ENCODE peak calls at places on chromosomes 4 and X, in seven cellular contexts. H is HCT116, R is K562, M is Panc1, J is HepG2, Z is SK-N-SH, L is GM12878. E is an unnamed sample.

GRCh38 chr4:67122029-67122428 is 423.3 kb downstream of the CENPC start:
- DNase-seq in H (no peak), R (no peak), M (no peak), J (peak; percentile 13), Z (no peak), L (no peak), E (no peak)

GRCh38 chr4:142959156-142959555 is 113.1 kb upstream of the INPP4B start:
- DNase-seq in H (no peak), R (no peak), M (no peak), J (no peak), Z (no peak), L (no peak), E (no peak)

GRCh38 chr4:184315675-184316359 is 98.1 kb upstream of the ENPP6 start:
- DNase-seq in H (no peak), R (no peak), M (no peak), J (no peak), Z (no peak), L (no peak), E (no peak)

GRCh38 chr4:78749972-78750727 is 26.0 kb upstream of the BMP2K start:
- DNase-seq in H (no peak), R (no peak), M (no peak), J (no peak), Z (no peak), L (peak; percentile 97), E (no peak)

GRCh38 chr4:147094228-147094627 is 148.6 kb upstream of the TTC29 start:
- DNase-seq in H (no peak), R (no peak), M (no peak), J (no peak), Z (no peak), L (no peak), E (no peak)

GRCh38 chr4:139909036-139909435 is 243.4 kb downstream of the MGST2 start:
- DNase-seq in H (no peak), R (no peak), M (no peak), J (no peak), Z (no peak), L (no peak), E (no peak)

GRCh38 chr4:17468638-17469221 is 43.2 kb downstream of the QDPR start:
- DNase-seq in H (peak; percentile 12), R (peak; percentile 53), M (no peak), J (peak; percentile 13), Z (peak; percentile 33), L (no peak), E (no peak)

GRCh38 chr4:26573389-26573794 is 10.5 kb upstream of the TBC1D19 start:
- DNase-seq in H (no peak), R (no peak), M (no peak), J (no peak), Z (no peak), L (no peak), E (no peak)

GRCh38 chr4:123941306-123941705 is 544.7 kb downstream of the SPRY1 start:
- DNase-seq in H (no peak), R (no peak), M (no peak), J (no peak), Z (no peak), L (no peak), E (no peak)

GRCh38 chr4:17055788-17056187 is 157.3 kb upstream of the LDB2 start:
- DNase-seq in H (no peak), R (no peak), M (no peak), J (no peak), Z (no peak), L (no peak), E (no peak)

DNA sequence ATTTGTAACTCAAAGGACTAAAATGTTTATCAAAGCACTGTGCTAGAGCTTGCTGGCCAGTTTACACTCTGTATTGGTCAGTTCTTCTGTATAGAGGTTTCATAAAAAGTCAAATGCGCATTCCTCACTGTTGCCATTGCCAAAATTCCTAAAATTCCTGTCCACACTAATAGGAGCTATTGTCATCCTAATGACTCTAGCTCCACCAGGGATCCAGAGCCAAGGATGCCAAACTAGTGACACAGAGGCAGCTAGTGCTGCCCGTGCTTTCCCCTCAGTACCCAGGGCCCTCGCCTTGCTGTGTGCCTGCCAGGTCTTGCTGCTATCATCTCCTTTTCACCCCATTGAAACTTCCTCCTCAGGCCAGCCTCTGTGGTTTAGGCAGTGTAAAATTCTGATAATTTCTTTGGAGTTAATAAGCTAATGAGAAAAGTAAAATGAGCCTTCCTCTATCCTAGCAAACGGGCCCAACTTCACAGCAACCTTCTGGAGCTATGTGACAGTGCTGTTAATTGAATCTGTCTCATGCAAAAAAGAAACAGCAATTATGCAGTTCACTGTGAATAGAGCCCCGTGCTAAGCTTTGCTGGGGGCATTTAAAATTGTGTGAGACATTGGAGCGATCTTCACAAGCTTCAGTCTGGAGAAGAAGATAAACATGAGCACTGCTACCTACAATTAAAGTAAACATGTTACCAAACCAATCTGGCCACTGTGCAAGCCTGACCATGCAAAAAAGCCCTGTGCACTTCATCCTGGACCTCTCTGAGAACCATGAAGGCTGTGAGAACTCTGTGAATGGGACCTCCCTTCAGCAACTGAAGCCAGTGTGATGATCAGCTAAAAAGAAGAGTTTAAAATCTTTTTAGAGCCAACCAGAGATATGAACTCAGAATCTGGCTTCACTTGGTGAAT is 43.1 kb upstream of the FGF2 start:
- DNase-seq in H (peak; percentile 54), R (no peak), M (peak; percentile 84), J (peak; percentile 37), Z (no peak), L (no peak), E (peak; percentile 72)
- TF ChIP-seq SIN3A in H (peak; percentile 43), R (no peak), M (no peak), J (no peak), Z (no peak), L (no peak), E (peak; percentile 81)

GRCh38 chr4:88567591-88567990 is 24.7 kb upstream of the HERC3 start:
- DNase-seq in H (no peak), R (no peak), M (no peak), J (no peak), Z (no peak), L (no peak), E (no peak)

GRCh38 chr4:88575222-88575621 is 17.1 kb upstream of the HERC3 start:
- DNase-seq in H (no peak), R (no peak), M (no peak), J (no peak), Z (no peak), L (no peak), E (no peak)

GRCh38 chr4:88569944-88570455 is 22.3 kb upstream of the HERC3 start:
- DNase-seq in H (no peak), R (no peak), M (no peak), J (no peak), Z (no peak), L (no peak), E (no peak)

GRCh38 chr4:88573995-88574394 is 18.3 kb upstream of the HERC3 start:
- DNase-seq in H (peak; percentile 36), R (no peak), M (no peak), J (peak; percentile 13), Z (no peak), L (no peak), E (no peak)

GRCh38 chr4:88573286-88573994 is 18.8 kb upstream of the HERC3 start:
- DNase-seq in H (no peak), R (no peak), M (no peak), J (no peak), Z (no peak), L (no peak), E (no peak)
- TF ChIP-seq SIN3A in H (no peak), R (no peak), M (no peak), J (no peak), Z (no peak), L (no peak), E (no peak)

GRCh38 chr4:55008166-55009056 is 117.0 kb downstream of the KDR start:
- DNase-seq in H (no peak), R (peak; percentile 66), M (no peak), J (no peak), Z (peak; percentile 31), L (no peak), E (peak; percentile 69)
- TF ChIP-seq SIN3A in H (no peak), R (no peak), M (no peak), J (no peak), Z (no peak), L (no peak), E (no peak)

GRCh38 chrX:19673334-19674040 is 158.2 kb upstream of the MAP3K15 start:
- DNase-seq in H (peak; percentile 82), R (no peak), M (no peak), J (peak; percentile 31), Z (no peak), L (no peak), E (no peak)
- TF ChIP-seq SIN3A in H (no peak), R (no peak), M (no peak), J (no peak), Z (peak; percentile 31), L (no peak), E (no peak)

E was measured in H1.